ENCODE peak calls at places on chromosomes 11 and 22, in nine cellular contexts. O, T, Y, Z, V, A, M, W and F are unnamed samples.

GRCh38 chr22:45284705-45285305 is at the start of gene UPK3A:
- DNase-seq in Z (no peak), V (peak), O (peak), M (peak), W (peak), T (no peak), Y (peak), A (no peak), F (peak)

GRCh38 chr11:69292221-69292648 is 1.7 kb upstream of the MYEOV start:
- DNase-seq in W (peak), Y (no peak), A (no peak), T (no peak), Z (no peak), O (no peak), V (peak), M (peak), F (peak)

GRCh38 chr11:124493256-124493655 is 47.8 kb upstream of the OR8B8 start:
- DNase-seq in M (no peak), V (no peak), Z (no peak), Y (no peak), W (no peak), T (no peak), O (no peak), A (no peak), F (no peak)

GRCh38 chr11:102226702-102227101 is 90.6 kb upstream of the BIRC3 start:
- DNase-seq in M (no peak), V (no peak), W (no peak), Z (no peak), A (peak), O (no peak), Y (peak), T (peak), F (no peak)

GRCh38 chr11:32140121-32140520 is 49.2 kb downstream of the RCN1 start:
- DNase-seq in Y (no peak), Z (no peak), O (no peak), T (no peak), W (no peak), M (no peak), A (no peak), V (no peak), F (no peak)

GRCh38 chr11:115264278-115264677 is 239.9 kb downstream of the CADM1 start:
- DNase-seq in Y (no peak), M (no peak), W (no peak), T (no peak), Z (no peak), A (no peak), O (no peak), V (no peak), F (no peak)

GRCh38 chr11:45229401-45229800 is 56.7 kb downstream of the SYT13 start:
- DNase-seq in T (no peak), V (no peak), A (no peak), W (no peak), Z (no peak), M (no peak), Y (no peak), O (no peak), F (no peak)

GRCh38 chr11:20192151-20192550 is 31.9 kb upstream of the DBX1 start:
- DNase-seq in T (no peak), Y (no peak), M (no peak), O (no peak), V (no peak), Z (no peak), W (no peak), A (no peak), F (no peak)

GRCh38 chr11:2177081-2177480 is 5.5 kb upstream of the TH start:
- DNase-seq in Z (no peak), Y (no peak), O (no peak), M (no peak), V (no peak), T (no peak), W (no peak), A (no peak), F (no peak)

GRCh38 chr22:48782817-48783511 is 1044.7 kb downstream of the BRD1 start:
- DNase-seq in M (no peak), V (no peak), Y (no peak), A (no peak), W (no peak), T (no peak), Z (no peak), O (no peak), F (no peak)

GRCh38 chr22:44493206-44493605 is 4.8 kb downstream of the RTL6 start:
- DNase-seq in O (no peak), T (no peak), Y (no peak), Z (no peak), A (no peak), M (no peak), V (no peak), W (no peak), F (no peak)

GRCh38 chr11:111775024-111775710 is 9.0 kb upstream of the PPP2R1B start:
- DNase-seq in Z (no peak), M (no peak), T (no peak), O (no peak), A (peak), Y (no peak), V (no peak), W (no peak), F (peak)

GRCh38 chr22:30116362-30117117 is 36.3 kb downstream of the HORMAD2 start:
- DNase-seq in M (no peak), V (no peak), W (no peak), Y (no peak), A (peak), Z (no peak), T (peak), O (no peak), F (no peak)

GRCh38 chr11:72710278-72710677 is 36.1 kb upstream of the PDE2A start:
- DNase-seq in Y (no peak), V (no peak), Z (no peak), W (no peak), A (no peak), O (no peak), T (no peak), M (no peak), F (no peak)

GRCh38 chr11:69356703-69357457 is 62.9 kb downstream of the MYEOV start:
- DNase-seq in T (no peak), A (peak), M (no peak), W (no peak), V (no peak), O (no peak), Z (no peak), Y (no peak), F (peak)

GRCh38 chr11:132062031-132062430 is 691.6 kb downstream of the NTM start:
- DNase-seq in V (no peak), O (no peak), M (no peak), A (peak), T (no peak), Y (no peak), W (no peak), Z (no peak), F (no peak)

GRCh38 chr11:3786781-3787428 is 10.4 kb downstream of the NUP98 start:
- DNase-seq in Z (no peak), M (no peak), Y (no peak), W (no peak), A (peak), O (no peak), T (no peak), V (no peak), F (peak)

GRCh38 chr11:75836422-75836821 is 21.4 kb downstream of the UVRAG start:
- DNase-seq in T (no peak), Y (no peak), O (no peak), M (no peak), W (no peak), V (no peak), A (no peak), Z (no peak), F (no peak)

GRCh38 chr11:16081756-16082531 is 274.4 kb downstream of the SOX6 start:
- DNase-seq in Y (no peak), M (no peak), O (no peak), T (no peak), Z (no peak), A (no peak), V (no peak), W (no peak), F (no peak)

GRCh38 chr11:72814831-72815618 is 814 bp downstream of the ATG16L2 start:
- DNase-seq in V (no peak), T (peak), A (peak), M (peak), Z (no peak), W (peak), O (peak), Y (no peak), F (peak)

GRCh38 chr22:22866381-22867111 is 21.1 kb upstream of the IGLL5 start:
- DNase-seq in W (no peak), M (no peak), A (no peak), V (no peak), O (no peak), T (no peak), Y (no peak), Z (no peak), F (no peak)

GRCh38 chr11:765025-765801 is 12.1 kb downstream of the GATD1 start:
- DNase-seq in Z (no peak), O (peak), W (peak), V (peak), M (no peak), Y (peak), A (peak), T (peak), F (peak)

GRCh38 chr22:50206599-50206998 is 5.8 kb downstream of the SELENOO start:
- DNase-seq in M (peak), O (peak), Z (no peak), V (no peak), W (no peak), A (no peak), Y (no peak), T (no peak), F (peak)

GRCh38 chr22:37203354-37204044 is 8.8 kb downstream of the SSTR3 start:
- DNase-seq in Z (no peak), Y (no peak), T (no peak), W (no peak), M (no peak), V (no peak), O (no peak), A (no peak), F (no peak)

GRCh38 chr11:68216171-68216938 is 3.3 kb upstream of the KMT5B start:
- DNase-seq in T (no peak), A (no peak), Z (no peak), W (no peak), M (no peak), Y (no peak), O (no peak), V (no peak), F (no peak)

GRCh38 chr22:33923660-33924246 is 3.5 kb upstream of the LARGE1 start:
- DNase-seq in O (peak), T (peak), M (no peak), Y (peak), W (no peak), Z (no peak), V (no peak), A (peak), F (peak)

GRCh38 chr11:12090761-12091261 is 19.6 kb upstream of the MICAL2 start:
- DNase-seq in A (no peak), W (no peak), M (no peak), Y (peak), V (no peak), O (no peak), Z (no peak), T (peak), F (no peak)

GRCh38 chr11:102783016-102783415 is 2.6 kb upstream of the MMP10 start:
- DNase-seq in A (no peak), Y (no peak), M (no peak), W (no peak), Z (no peak), T (no peak), O (no peak), V (no peak), F (no peak)

GRCh38 chr22:35591696-35592417 is 25.3 kb downstream of the MB start:
- DNase-seq in M (peak), Y (no peak), W (no peak), V (no peak), O (no peak), A (no peak), T (no peak), Z (no peak), F (no peak)

GRCh38 chr11:67320011-67320410 is 16.7 kb downstream of the SSH3 start:
- DNase-seq in O (no peak), T (no peak), Z (no peak), Y (no peak), W (no peak), A (no peak), M (no peak), V (no peak), F (no peak)